ENCODE peak calls at places on chromosomes 2 and 18, in five cellular contexts. R is CD8-positive, alpha-beta memory T cell; B is thoracic aorta; E is endothelial cell of umbilical vein; W is right cardiac atrium. N is an unnamed sample. For H3K27me3, the result is how much of the 10 kb centered on the place peaks cover.

GRCh38 chr2:240595381-240596079 is 9.0 kb downstream of the CAPN10 start:
- DNase-seq in R (no peak), B (no peak), E (no peak), W (peak), N (no peak)

GRCh38 chr2:50711714-50712113 is 320.2 kb downstream of the NRXN1 start:
- DNase-seq in R (no peak), B (no peak), E (no peak), W (no peak), N (no peak)

GRCh38 chr2:189276277-189276676 is 96.7 kb upstream of the COL5A2 start:
- DNase-seq in R (no peak), B (no peak), E (peak), W (no peak), N (no peak)

GRCh38 chr2:10841547-10842219 is 29.1 kb upstream of the PDIA6 start:
- DNase-seq in R (no peak), B (no peak), E (no peak), W (no peak), N (no peak)

GRCh38 chr2:74205586-74205985 is 7.2 kb downstream of the MTHFD2 start:
- DNase-seq in R (peak), B (no peak), E (no peak), W (no peak), N (peak)

GRCh38 chr2:44912660-44913059 is 28.8 kb upstream of the SIX3 start:
- DNase-seq in R (no peak), B (no peak), E (no peak), W (peak), N (no peak)

GRCh38 chr2:157471078-157471477 is 27.2 kb upstream of the CYTIP start:
- DNase-seq in R (no peak), B (no peak), E (no peak), W (no peak), N (no peak)

GRCh38 chr2:203876328-203876727 is 8.8 kb downstream of the CTLA4 start:
- DNase-seq in R (no peak), B (no peak), E (no peak), W (no peak), N (no peak)

GRCh38 chr2:27831279-27832050 is 58.7 kb downstream of the RBKS start:
- DNase-seq in R (no peak), B (no peak), E (no peak), W (no peak), N (no peak)

GRCh38 chr2:76745605-76746004 is 776.6 kb downstream of the LRRTM4 start:
- DNase-seq in R (no peak), B (no peak), E (no peak), W (no peak), N (no peak)

GRCh38 chr2:219627105-219628100 is at the start of gene SLC4A3:
- DNase-seq in R (no peak), B (no peak), E (no peak), W (peak), N (no peak)

GRCh38 chr2:25077792-25078170 is 35.9 kb downstream of the EFR3B start:
- DNase-seq in R (no peak), B (no peak), E (no peak), W (no peak), N (no peak)

GRCh38 chr2:46954951-46955571 is 39.5 kb upstream of the MCFD2 start:
- DNase-seq in R (no peak), B (peak), E (peak), W (peak), N (no peak)

GRCh38 chr18:45662468-45662867 is 47.2 kb downstream of the SLC14A2 start:
- DNase-seq in R (no peak), B (no peak), E (no peak), W (no peak), N (no peak)

GRCh38 chr2:56749152-56749752 is 565.5 kb downstream of the CCDC85A start:
- DNase-seq in R (no peak), B (no peak), E (peak), W (no peak), N (no peak)

GRCh38 chr18:70280007-70280925 is 8.6 kb upstream of the SOCS6 start:
- DNase-seq in R (no peak), B (no peak), E (peak), W (no peak), N (no peak)

GRCh38 chr18:55088000-55088401 is 128.7 kb upstream of the CCDC68 start:
- DNase-seq in R (no peak), B (no peak), E (no peak), W (no peak), N (no peak)

GRCh38 chr2:45651415-45652089 is at the start of gene PRKCE:
- DNase-seq in R (peak), B (peak), E (peak), W (peak), N (peak)

GRCh38 chr2:63589148-63589972 is 597 bp downstream of the MDH1 start:
- DNase-seq in R (no peak), B (no peak), E (no peak), W (no peak), N (peak)

GRCh38 chr2:180077295-180077906 is 70.3 kb upstream of the CWC22 start:
- DNase-seq in R (no peak), B (no peak), E (peak), W (no peak), N (no peak)

GRCh38 chr2:172311921-172312345 is 115.5 kb upstream of the ITGA6 start:
- DNase-seq in R (no peak), B (no peak), E (peak), W (peak), N (no peak)

GRCh38 chr2:144619760-144620159 is 99.8 kb upstream of the ZEB2 start:
- DNase-seq in R (no peak), B (no peak), E (no peak), W (no peak), N (no peak)

GRCh38 chr2:191860760-191861466 is 14.0 kb upstream of the CAVIN2 start:
- DNase-seq in R (no peak), B (no peak), E (no peak), W (no peak), N (no peak)

GRCh38 chr2:67760995-67761394 is 301.8 kb downstream of the C1D start:
- DNase-seq in R (no peak), B (no peak), E (no peak), W (no peak), N (no peak)

GRCh38 chr2:85248741-85249524 is 78.9 kb downstream of the TGOLN2 start:
- DNase-seq in R (no peak), B (no peak), E (peak), W (peak), N (no peak)

GRCh38 chr2:29192526-29192925 is 77.3 kb downstream of the CLIP4 start:
- DNase-seq in R (no peak), B (no peak), E (no peak), W (no peak), N (no peak)

GRCh38 chr2:58106896-58107295 is 60.3 kb downstream of the VRK2 start:
- DNase-seq in R (no peak), B (no peak), E (no peak), W (no peak), N (no peak)

GRCh38 chr2:42101641-42102605 is 54.1 kb downstream of the PKDCC start:
- DNase-seq in R (peak), B (no peak), E (peak), W (peak), N (peak)

GRCh38 chr2:226115102-226115831 is 684.4 kb downstream of the IRS1 start:
- DNase-seq in R (no peak), B (no peak), E (peak), W (no peak), N (no peak)

GRCh38 chr2:158464426-158465281 is 7.9 kb downstream of the PKP4 start:
- DNase-seq in R (no peak), B (no peak), E (peak), W (no peak), N (peak)

GRCh38 chr2:28997847-28998735 is 17.0 kb downstream of the TOGARAM2 start:
- DNase-seq in R (no peak), B (no peak), E (no peak), W (no peak), N (no peak)

GRCh38 chr2:15665067-15665942 is 73.6 kb downstream of the DDX1 start:
- DNase-seq in R (no peak), B (no peak), E (no peak), W (no peak), N (no peak)

GRCh38 chr2:202376460-202377307 is 557 bp downstream of the BMPR2 start:
- DNase-seq in R (peak), B (no peak), E (peak), W (peak), N (peak)

GRCh38 chr2:98552499-98553179 is 55.7 kb downstream of the COA5 start:
- DNase-seq in R (no peak), B (no peak), E (no peak), W (no peak), N (no peak)

GRCh38 chr2:212843409-212844199 is 305.0 kb upstream of the ERBB4 start:
- DNase-seq in R (no peak), B (no peak), E (peak), W (no peak), N (no peak)

GRCh38 chr2:233346374-233346773 is 7.9 kb upstream of the DGKD start:
- DNase-seq in R (no peak), B (no peak), E (no peak), W (no peak), N (no peak)

DNA sequence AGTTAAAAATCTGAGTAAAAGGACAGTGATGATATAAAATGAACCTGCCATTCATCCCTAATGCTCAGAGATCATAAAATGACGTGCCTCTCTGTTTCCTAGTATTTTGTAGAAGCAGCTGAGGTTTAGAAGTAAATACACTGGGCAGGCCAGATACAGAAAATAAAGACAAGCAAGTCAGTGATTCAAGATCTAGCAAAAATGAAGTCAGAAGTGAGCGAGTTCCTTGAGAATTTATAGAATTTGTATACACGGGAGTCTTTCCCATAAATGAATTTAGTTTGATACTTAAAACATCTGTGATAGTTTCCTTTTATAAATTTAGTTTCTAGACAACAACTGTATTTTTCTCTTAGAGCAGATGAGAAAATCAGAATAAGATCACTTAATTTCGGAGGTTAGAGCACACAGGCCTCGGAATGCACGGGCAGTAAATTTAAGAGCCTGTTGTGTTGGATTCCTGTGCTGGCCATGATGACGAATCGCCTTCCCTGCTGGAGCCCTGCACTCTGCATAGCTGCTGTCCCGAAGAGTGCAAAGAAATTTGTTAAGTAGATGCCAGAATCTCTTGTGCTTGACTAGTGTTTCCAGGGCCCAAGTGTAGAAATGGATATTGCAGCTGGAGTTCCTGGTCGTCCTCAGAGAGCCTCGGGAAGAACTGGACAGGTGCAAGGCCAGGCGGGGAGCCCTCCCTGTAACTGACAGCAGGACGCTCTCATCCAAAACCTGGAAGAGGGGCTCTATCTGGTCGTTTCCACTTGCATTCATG is 83.7 kb upstream of the RBM44 start:
- DNase-seq in R (no peak), B (no peak), E (peak), W (no peak), N (no peak)
- H3K4me3 ChIP-seq in R (no peak), B (peak), E (no peak), W (no peak), N (no peak)

GRCh38 chr2:130378898-130379214 is 23.0 kb downstream of the PTPN18 start:
- DNase-seq in R (no peak), B (no peak), E (no peak), W (no peak), N (no peak)

GRCh38 chr2:130381145-130381544 is 25.3 kb downstream of the PTPN18 start:
- DNase-seq in R (no peak), B (no peak), E (no peak), W (no peak), N (no peak)

GRCh38 chr2:130380096-130380934 is 24.5 kb downstream of the PTPN18 start:
- DNase-seq in R (no peak), B (no peak), E (no peak), W (no peak), N (no peak)

GRCh38 chr2:130382313-130382917 is 26.6 kb downstream of the PTPN18 start:
- DNase-seq in R (no peak), B (no peak), E (no peak), W (no peak), N (no peak)

DNA sequence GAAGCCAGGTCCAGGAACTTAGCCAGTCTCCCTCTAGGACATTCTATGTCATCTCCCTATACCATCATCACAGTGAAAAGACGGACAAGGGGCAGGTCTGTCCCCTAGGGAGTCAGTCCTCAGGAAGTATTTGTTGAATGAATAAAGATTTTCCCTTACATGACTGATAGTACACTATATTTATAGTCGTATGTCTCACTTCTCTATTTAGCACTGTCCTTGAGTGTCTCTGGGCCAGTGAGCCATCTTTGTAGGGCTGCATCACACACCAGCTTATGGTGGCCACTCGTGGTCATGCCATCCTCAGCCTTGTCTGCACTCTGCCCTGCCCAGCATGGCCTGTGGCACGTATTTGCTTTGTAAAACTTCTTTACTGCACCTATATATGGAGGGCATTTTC is 25.8 kb downstream of the PTPN18 start:
- DNase-seq in R (no peak), B (no peak), E (no peak), W (no peak), N (no peak)
- H3K27ac ChIP-seq in R (no peak), B (no peak), E (no peak), W (no peak), N (no peak)

DNA sequence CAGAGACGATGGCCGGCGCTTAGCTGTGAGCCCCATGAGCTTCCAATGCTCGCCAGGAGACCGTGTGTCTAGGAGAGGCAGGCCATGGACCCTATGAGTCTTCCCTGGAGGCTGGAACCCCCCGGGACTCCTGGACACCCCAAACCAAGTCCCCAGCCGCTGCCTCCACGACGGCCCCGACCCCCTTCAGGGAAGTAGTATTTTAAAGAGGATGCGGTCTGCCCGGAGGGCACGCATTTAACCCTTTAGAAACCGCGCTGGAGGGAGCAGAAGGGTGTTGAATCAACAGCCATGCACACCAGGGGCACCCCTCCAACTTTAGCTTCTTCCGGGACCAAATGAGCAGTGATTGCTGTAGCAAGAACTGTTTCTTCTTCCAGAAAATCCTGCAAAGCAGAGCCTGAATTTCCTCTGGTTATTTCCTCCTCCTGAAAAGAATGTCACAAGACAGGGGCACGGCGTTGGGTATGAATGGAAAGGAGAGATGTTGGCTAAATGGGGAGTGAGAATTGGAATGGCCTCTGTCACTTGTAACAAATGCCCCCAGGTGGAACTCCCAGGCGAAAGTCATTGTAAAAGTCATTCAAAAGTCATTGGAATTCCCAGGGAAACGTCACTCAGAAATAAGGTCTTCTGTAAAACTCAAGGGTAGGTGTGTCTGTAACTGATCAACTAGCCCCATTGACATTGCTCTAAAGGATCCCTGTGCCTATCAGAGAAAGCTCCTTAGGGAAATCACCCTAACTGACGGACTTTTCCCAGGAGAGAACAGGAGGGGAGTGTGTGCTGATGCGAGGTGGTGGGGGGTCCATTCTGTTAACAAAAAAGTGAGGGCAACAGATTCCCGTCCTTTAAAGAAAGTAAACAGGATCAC is 5.8 kb upstream of the GBX2 start:
- DNase-seq in R (no peak), B (no peak), E (no peak), W (no peak), N (no peak)
- H3K27me3 ChIP-seq in R (under half), B (under half), E (under half), W (under half), N (under half)

DNA sequence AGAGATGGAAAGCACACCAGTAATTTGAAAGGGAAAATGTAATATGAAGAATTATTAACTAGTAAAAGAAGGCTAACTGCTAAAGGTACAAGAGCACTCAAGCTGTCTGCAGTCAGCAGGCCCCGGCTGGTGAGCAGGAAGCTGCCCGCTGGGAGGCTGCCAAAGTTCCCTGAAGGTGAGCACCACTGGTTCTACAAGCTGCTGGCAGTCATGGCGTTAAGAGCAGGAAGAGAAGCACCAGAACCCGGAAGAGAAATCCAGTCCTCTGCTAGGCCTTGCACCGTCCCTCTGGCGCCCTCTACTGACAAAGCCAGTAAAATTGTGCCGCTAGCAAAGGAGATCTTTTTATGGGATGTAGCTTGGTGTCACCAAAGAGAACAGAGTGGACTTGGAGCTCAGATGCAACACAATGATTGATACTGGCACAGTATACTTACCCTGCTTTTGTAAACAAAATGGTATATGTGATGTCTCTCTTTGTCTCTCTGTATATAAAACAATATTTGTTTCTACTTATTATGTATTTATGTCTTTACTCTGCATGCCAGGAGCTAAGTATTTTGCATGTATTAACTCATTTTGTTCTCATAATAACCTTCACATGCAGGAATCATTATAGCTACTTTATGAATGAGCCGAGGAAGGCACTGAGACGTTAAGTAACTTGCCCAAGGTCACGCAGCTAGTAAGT is 28.1 kb upstream of the CASP8 start:
- DNase-seq in R (peak), B (peak), E (peak), W (peak), N (peak)
- H3K4me3 ChIP-seq in R (peak), B (no peak), E (no peak), W (no peak), N (peak)

GRCh38 chr18:79791141-79791972 is 6.4 kb upstream of the KCNG2 start:
- DNase-seq in R (no peak), B (no peak), E (no peak), W (peak), N (no peak)
- H3K27ac ChIP-seq in R (no peak), B (no peak), E (no peak), W (no peak), N (no peak)

DNA sequence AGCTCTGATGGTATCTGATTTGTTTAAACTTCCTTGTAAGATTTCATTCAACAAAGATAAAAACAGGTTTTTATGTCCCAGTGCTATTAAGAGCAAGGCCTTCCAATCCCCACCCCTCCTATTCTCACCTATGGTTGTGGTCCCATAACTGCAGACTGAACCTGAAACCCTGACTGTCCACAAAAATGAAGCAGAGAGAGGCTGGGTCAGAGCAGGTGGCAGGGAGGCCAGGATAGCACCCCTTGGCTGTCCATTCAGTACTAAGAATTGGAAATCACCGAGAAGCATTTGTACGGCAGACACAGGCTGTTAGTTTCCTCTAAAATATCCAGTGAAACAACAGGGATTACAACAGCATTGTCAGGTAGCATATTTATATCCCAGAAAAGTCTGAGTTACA is 37.3 kb upstream of the FMNL2 start:
- DNase-seq in R (no peak), B (no peak), E (no peak), W (no peak), N (no peak)
- H3K27me3 ChIP-seq in R (under half), B (under half), E (under half), W (under half), N (under half)

DNA sequence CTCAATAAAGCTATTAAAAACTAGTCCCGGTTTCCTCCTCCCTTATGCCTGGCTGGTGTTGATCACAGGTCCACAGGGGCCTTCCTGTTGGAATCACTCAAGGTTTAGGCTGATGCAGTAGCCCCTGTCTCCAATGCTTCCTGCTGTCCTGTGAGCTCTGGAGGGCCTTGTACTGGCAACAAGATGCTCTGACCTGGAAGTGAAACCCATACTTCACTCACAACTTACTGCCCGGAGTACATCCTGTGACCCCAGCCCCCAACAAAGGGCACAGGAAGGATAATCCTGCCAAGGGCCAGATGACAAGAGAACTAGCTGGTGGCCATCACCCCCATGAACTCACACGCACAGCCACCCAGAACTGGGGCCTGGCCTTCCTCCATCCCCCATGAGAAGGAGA is 50.3 kb downstream of the ZBTB7C start:
- DNase-seq in R (no peak), B (no peak), E (no peak), W (no peak), N (no peak)
- H3K4me3 ChIP-seq in R (no peak), B (no peak), E (no peak), W (no peak), N (no peak)